ENCODE peak calls at places on chromosomes 5 and 9, in four cellular contexts. G is IMR-90, U is K562, Z is HepG2. P is an unnamed sample.

GRCh38 chr9:114953016-114953415 is 22.6 kb upstream of the TNFSF8 start:
- DNase-seq in G (no peak), U (no peak), Z (no peak), P (no peak)

GRCh38 chr9:132794730-132795380 is 83.2 kb downstream of the AK8 start:
- DNase-seq in G (no peak), U (no peak), Z (no peak), P (no peak)

GRCh38 chr5:116573279-116573616 is 1.4 kb downstream of the SEMA6A start:
- DNase-seq in G (no peak), U (no peak), Z (no peak), P (peak)

GRCh38 chr5:79962580-79963222 is 28.4 kb downstream of the MTX3 start:
- DNase-seq in G (peak), U (no peak), Z (no peak), P (no peak)

GRCh38 chr5:143119301-143119769 is 284.2 kb downstream of the NR3C1 start:
- DNase-seq in G (peak), U (no peak), Z (no peak), P (no peak)

GRCh38 chr5:154857091-154857533 is 1.3 kb upstream of the CNOT8 start:
- DNase-seq in G (no peak), U (no peak), Z (no peak), P (peak)

GRCh38 chr5:124236366-124237231 is 509.8 kb downstream of the ZNF608 start:
- DNase-seq in G (peak), U (no peak), Z (no peak), P (no peak)

GRCh38 chr9:95004452-95005275 is 278.2 kb downstream of the AOPEP start:
- DNase-seq in G (no peak), U (peak), Z (peak), P (peak)

GRCh38 chr5:94243612-94244011 is 374.8 kb downstream of the KIAA0825 start:
- DNase-seq in G (peak), U (no peak), Z (no peak), P (no peak)

GRCh38 chr9:97766092-97766491 is 69.0 kb upstream of the XPA start:
- DNase-seq in G (peak), U (no peak), Z (no peak), P (no peak)

GRCh38 chr5:8061140-8061469 is 192.2 kb downstream of the MTRR start:
- DNase-seq in G (no peak), U (no peak), Z (no peak), P (no peak)

GRCh38 chr5:8058626-8059180 is 189.8 kb downstream of the MTRR start:
- DNase-seq in G (no peak), U (no peak), Z (no peak), P (no peak)

GRCh38 chr5:8057764-8058163 is 188.8 kb downstream of the MTRR start:
- DNase-seq in G (peak), U (peak), Z (no peak), P (no peak)

GRCh38 chr5:8060235-8061139 is 191.5 kb downstream of the MTRR start:
- DNase-seq in G (no peak), U (no peak), Z (no peak), P (no peak)

GRCh38 chr5:8059337-8059736 is 190.4 kb downstream of the MTRR start:
- DNase-seq in G (no peak), U (no peak), Z (no peak), P (no peak)
- TF ChIP-seq RFX5 in G (no peak), U (no peak), Z (no peak), P (no peak)

GRCh38 chr5:7392401-7393024 is 3.4 kb upstream of the ADCY2 start:
- DNase-seq in G (no peak), U (no peak), Z (peak), P (peak)
- TF ChIP-seq CTCF in G (no peak), U (peak), Z (peak), P (peak)

GRCh38 chr5:40221796-40222195 is 457.9 kb upstream of the PTGER4 start:
- DNase-seq in G (peak), U (no peak), Z (no peak), P (no peak)

GRCh38 chr5:40224421-40224820 is 455.3 kb upstream of the PTGER4 start:
- DNase-seq in G (peak), U (no peak), Z (no peak), P (no peak)

GRCh38 chr5:40226906-40227305 is 452.8 kb upstream of the PTGER4 start:
- DNase-seq in G (no peak), U (no peak), Z (no peak), P (no peak)

GRCh38 chr5:40221255-40221654 is 458.5 kb upstream of the PTGER4 start:
- DNase-seq in G (no peak), U (no peak), Z (no peak), P (no peak)

DNA sequence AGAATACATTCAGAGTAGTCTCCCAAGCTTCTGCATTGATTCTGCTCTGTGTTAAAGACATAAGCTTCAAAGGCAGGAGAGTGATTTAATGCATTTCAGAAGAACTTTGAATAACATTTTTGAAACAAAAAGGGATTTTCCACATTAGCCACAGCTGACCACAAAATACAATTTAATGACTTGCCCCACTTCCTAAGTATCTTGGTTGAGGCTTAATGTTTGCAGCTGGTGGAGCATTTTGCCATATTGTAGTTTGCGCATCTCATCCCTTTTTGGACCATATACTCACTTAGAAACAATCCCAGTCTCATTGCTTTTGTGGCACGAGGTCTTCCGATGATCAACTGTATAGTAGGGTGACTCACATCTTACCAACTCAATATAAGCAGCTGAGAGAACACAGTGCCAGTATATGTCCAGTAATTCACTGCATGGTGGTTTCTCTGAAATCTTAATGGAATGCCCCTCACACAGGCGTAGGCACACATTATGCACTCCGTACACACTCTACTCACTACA is 455.8 kb upstream of the PTGER4 start:
- DNase-seq in G (peak), U (no peak), Z (no peak), P (no peak)
- TF ChIP-seq CEBPB in G (no peak), U (no peak), Z (no peak), P (no peak)

GRCh38 chr5:134436523-134437339 is 25.1 kb upstream of the CDKN2AIPNL start:
- DNase-seq in G (peak), U (no peak), Z (peak), P (peak)
- TF ChIP-seq RFX5 in G (no peak), U (no peak), Z (no peak), P (no peak)

GRCh38 chr5:41517909-41518308 is 7.5 kb upstream of the PLCXD3 start:
- DNase-seq in G (peak), U (no peak), Z (no peak), P (no peak)

GRCh38 chr5:41522193-41522786 is 11.9 kb upstream of the PLCXD3 start:
- DNase-seq in G (no peak), U (no peak), Z (no peak), P (no peak)

GRCh38 chr5:41524174-41524573 is 13.8 kb upstream of the PLCXD3 start:
- DNase-seq in G (no peak), U (no peak), Z (no peak), P (no peak)

DNA sequence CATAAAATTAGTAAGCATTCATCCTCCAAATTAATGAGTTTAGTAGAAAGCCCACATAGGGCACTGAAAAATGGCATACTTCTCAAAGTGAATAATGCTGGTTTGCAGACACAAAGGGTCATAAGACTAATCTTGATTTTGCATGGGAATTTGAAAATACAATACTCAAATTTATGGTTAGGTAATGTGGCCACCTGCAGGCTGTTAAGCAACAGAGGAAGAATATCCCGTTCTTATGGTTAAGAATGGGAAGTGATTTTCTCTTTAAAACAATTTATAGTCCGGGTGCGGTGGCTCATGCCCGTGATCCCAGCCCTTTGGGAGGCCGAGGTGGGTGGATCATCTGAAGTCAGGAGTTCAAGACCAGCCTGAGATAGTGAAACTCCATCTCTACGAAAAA is 9.4 kb upstream of the PLCXD3 start:
- DNase-seq in G (no peak), U (no peak), Z (no peak), P (peak)
- TF ChIP-seq CTCF in G (no peak), U (no peak), Z (peak), P (peak)

GRCh38 chr5:133942589-133943474 is 25.6 kb downstream of the C5orf15 start:
- DNase-seq in G (no peak), U (no peak), Z (no peak), P (no peak)

GRCh38 chr5:133943475-133943817 is 25.0 kb downstream of the C5orf15 start:
- DNase-seq in G (no peak), U (no peak), Z (no peak), P (no peak)

GRCh38 chr5:133947431-133947841 is 21.0 kb downstream of the C5orf15 start:
- DNase-seq in G (peak), U (no peak), Z (no peak), P (no peak)

GRCh38 chr5:133945561-133945960 is 22.9 kb downstream of the C5orf15 start:
- DNase-seq in G (peak), U (no peak), Z (no peak), P (no peak)

DNA sequence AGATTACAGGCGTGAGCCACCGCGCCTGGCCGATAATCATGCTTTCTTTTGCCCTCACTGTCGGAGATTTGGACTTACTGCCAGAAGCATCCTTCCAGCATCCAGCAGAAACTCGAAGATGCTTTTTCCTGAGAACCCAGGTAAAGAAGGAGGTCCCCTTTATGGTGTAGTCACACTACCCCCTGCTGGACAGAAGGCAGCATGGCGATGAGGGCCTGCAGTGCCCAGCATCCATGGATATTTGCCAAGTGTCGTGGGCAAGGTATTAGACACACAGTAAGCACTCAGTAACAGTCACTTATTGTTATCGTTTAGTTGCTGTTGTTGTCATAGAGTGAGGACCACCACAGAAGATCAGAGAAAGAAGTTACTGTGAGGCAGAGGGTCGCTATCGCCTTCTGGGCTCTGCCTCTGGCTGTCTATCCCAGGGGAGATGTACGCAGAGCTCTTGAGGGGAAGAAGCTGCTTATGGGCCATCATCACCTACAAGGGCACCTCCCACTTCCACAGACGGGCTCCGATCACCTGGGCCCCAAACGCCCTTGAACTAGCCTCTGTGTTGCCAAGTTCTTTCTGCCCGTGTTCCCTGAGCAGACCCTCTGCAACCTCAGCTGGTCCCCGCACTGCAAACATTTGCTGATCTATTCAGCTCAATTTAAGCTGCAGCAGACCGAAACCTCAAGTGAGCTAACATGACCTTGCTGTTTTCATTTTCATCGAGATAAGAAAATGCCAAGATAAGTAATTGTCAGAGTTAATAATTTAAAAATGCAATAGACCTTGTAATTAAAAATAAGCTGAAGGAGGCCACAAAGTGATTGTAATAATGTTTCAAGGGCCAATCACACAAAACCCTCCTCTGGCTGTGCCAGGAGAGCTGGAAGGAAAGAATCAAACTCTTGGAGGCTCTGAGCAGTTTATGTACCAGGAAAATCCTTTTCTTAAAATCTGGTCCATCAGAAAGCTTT is 23.9 kb downstream of the C5orf15 start:
- DNase-seq in G (peak), U (peak), Z (peak), P (peak)
- TF ChIP-seq CEBPB in G (no peak), U (no peak), Z (no peak), P (no peak)

GRCh38 chr5:163967273-163967672 is 461.9 kb downstream of the MAT2B start:
- DNase-seq in G (no peak), U (no peak), Z (no peak), P (no peak)

GRCh38 chr5:163968651-163969050 is 463.2 kb downstream of the MAT2B start:
- DNase-seq in G (no peak), U (no peak), Z (no peak), P (no peak)

GRCh38 chr5:163963881-163964280 is 458.5 kb downstream of the MAT2B start:
- DNase-seq in G (no peak), U (no peak), Z (no peak), P (no peak)

GRCh38 chr5:163964650-163965049 is 459.2 kb downstream of the MAT2B start:
- DNase-seq in G (peak), U (no peak), Z (no peak), P (no peak)
- TF ChIP-seq RFX5 in G (no peak), U (no peak), Z (no peak), P (no peak)